ENCODE peak calls at places on chromosomes 3 and 15, in eight cellular contexts. G is Peyer's patch, J is kidney, P is suprapubic skin, N is heart left ventricle, C is osteoblast, D is K562, B is ovary. H is an unnamed sample.

GRCh38 chr3:48576647-48577046 is 13.1 kb upstream of the UCN2 start:
- DNase-seq in N (no peak), P (no peak), C (no peak), D (no peak), B (no peak), G (no peak), J (no peak), H (no peak)

GRCh38 chr3:16800361-16800760 is 84.4 kb upstream of the PLCL2 start:
- DNase-seq in G (no peak), N (no peak), J (no peak), C (no peak), D (no peak), B (no peak), P (no peak), H (no peak)

GRCh38 chr3:123148772-123149171 is 53.0 kb upstream of the SEC22A start:
- DNase-seq in B (no peak), N (no peak), J (no peak), C (no peak), P (no peak), G (no peak), D (no peak), H (no peak)

GRCh38 chr3:27758083-27758482 is 36.0 kb upstream of the EOMES start:
- DNase-seq in B (no peak), G (no peak), C (peak; percentile 77), J (no peak), P (peak; percentile 71), N (no peak), D (no peak), H (no peak)

GRCh38 chr15:69388259-69388658 is 25.9 kb upstream of the KIF23 start:
- DNase-seq in B (no peak), P (no peak), N (no peak), C (peak; percentile 77), D (no peak), G (no peak), J (no peak), H (no peak)

GRCh38 chr3:179410999-179411398 is 40.3 kb downstream of the GNB4 start:
- DNase-seq in D (no peak), B (no peak), J (no peak), N (no peak), P (no peak), C (no peak), G (no peak), H (no peak)

GRCh38 chr15:83290236-83290635 is 5.8 kb upstream of the BNC1 start:
- DNase-seq in C (no peak), G (no peak), P (no peak), B (no peak), J (no peak), D (no peak), N (no peak), H (no peak)

GRCh38 chr3:132001036-132001435 is 33.8 kb downstream of the CPNE4 start:
- DNase-seq in B (no peak), C (no peak), P (no peak), N (no peak), J (no peak), G (no peak), D (no peak), H (no peak)

GRCh38 chr3:156787015-156787414 is 39.1 kb upstream of the LEKR1 start:
- DNase-seq in C (no peak), N (no peak), D (peak; percentile 50), J (no peak), B (no peak), P (no peak), G (no peak), H (no peak)

GRCh38 chr15:72155021-72155621 is 36.9 kb downstream of the SENP8 start:
- DNase-seq in J (peak; percentile 97), P (peak; percentile 81), G (no peak), C (peak; percentile 36), D (no peak), N (peak; percentile 91), B (peak; percentile 64), H (peak; percentile 57)

GRCh38 chr15:50247819-50248650 is 17.5 kb downstream of the HDC start:
- DNase-seq in J (no peak), P (no peak), G (peak; percentile 72), D (peak; percentile 23), B (no peak), N (no peak), C (no peak), H (no peak)

GRCh38 chr3:46542801-46543201 is 23.3 kb downstream of the LRRC2 start:
- DNase-seq in B (no peak), C (peak; percentile 68), N (no peak), J (no peak), P (no peak), G (peak; percentile 15), D (peak; percentile 40), H (no peak)

GRCh38 chr15:48052871-48053383 is 67.9 kb upstream of the SLC24A5 start:
- DNase-seq in G (no peak), J (no peak), D (no peak), P (no peak), N (no peak), C (no peak), B (no peak), H (no peak)

GRCh38 chr15:87846746-87847145 is 409.8 kb downstream of the NTRK3 start:
- DNase-seq in J (no peak), G (no peak), C (no peak), B (no peak), D (no peak), N (no peak), P (no peak), H (no peak)

GRCh38 chr3:177196473-177197040 is 725 bp downstream of the TBL1XR1 start:
- DNase-seq in C (peak; percentile 95), J (no peak), G (peak; percentile 68), B (no peak), N (no peak), P (peak; percentile 74), D (peak; percentile 59), H (no peak)

GRCh38 chr3:13024274-13024863 is 48.9 kb downstream of the IQSEC1 start:
- DNase-seq in B (no peak), P (no peak), J (no peak), G (no peak), N (no peak), C (peak; percentile 61), D (no peak), H (no peak)

GRCh38 chr15:80160570-80161156 is 7.9 kb downstream of the FAH start:
- DNase-seq in G (peak; percentile 61), C (peak; percentile 89), J (no peak), B (no peak), N (peak; percentile 62), D (peak; percentile 91), P (no peak), H (peak; percentile 53)

GRCh38 chr3:105868450-105868744 is 415 bp downstream of the CBLB start:
- DNase-seq in C (peak; percentile 83), D (peak; percentile 37), N (peak; percentile 69), J (peak; percentile 91), G (peak; percentile 49), B (peak; percentile 70), P (peak; percentile 79), H (peak; percentile 78)

GRCh38 chr3:192889694-192890093 is 28.0 kb downstream of the MB21D2 start:
- DNase-seq in G (no peak), B (no peak), J (no peak), P (no peak), C (no peak), N (no peak), D (no peak), H (no peak)

GRCh38 chr3:174859756-174860155 is 622 bp downstream of the NAALADL2 start:
- DNase-seq in D (no peak), P (no peak), J (no peak), N (no peak), G (no peak), C (no peak), B (no peak), H (no peak)

GRCh38 chr3:60809857-60810256 is 441.4 kb downstream of the FHIT start:
- DNase-seq in N (no peak), C (no peak), B (no peak), D (no peak), G (no peak), P (no peak), J (no peak), H (no peak)

GRCh38 chr15:37536967-37537624 is 397.3 kb upstream of the TMCO5A start:
- DNase-seq in J (no peak), G (no peak), P (no peak), B (no peak), N (no peak), C (no peak), D (no peak), H (no peak)

GRCh38 chr3:187197255-187197654 is at the start of gene RTP1:
- DNase-seq in B (no peak), D (no peak), J (no peak), G (no peak), N (no peak), P (no peak), C (no peak), H (no peak)

GRCh38 chr15:41930867-41931222 is 37.0 kb upstream of the SPTBN5 start:
- DNase-seq in D (no peak), P (no peak), J (no peak), N (no peak), G (no peak), C (no peak), B (no peak), H (no peak)
- H3K4me1 ChIP-seq in D (peaks cover 13% of the 10 kb centered on the region), P (peaks cover 94% of the 10 kb centered on the region), J (peaks cover 21% of the 10 kb centered on the region), N (peaks cover 90% of the 10 kb centered on the region), G (peaks cover 22% of the 10 kb centered on the region), C (peaks cover 55% of the 10 kb centered on the region), B (peaks cover 4% of the 10 kb centered on the region), H (peaks cover 53% of the 10 kb centered on the region)

GRCh38 chr15:20349774-20350498 is 191.7 kb downstream of the GOLGA6L6 start:
- DNase-seq in N (no peak), C (peak; percentile 87), D (no peak), J (peak; percentile 81), P (peak; percentile 56), B (no peak), G (peak; percentile 15), H (peak; percentile 22)

GRCh38 chr15:20351448-20351961 is 190.1 kb downstream of the GOLGA6L6 start:
- DNase-seq in G (peak; percentile 15), D (no peak), N (no peak), C (peak; percentile 78), P (peak; percentile 64), J (peak; percentile 76), B (no peak), H (peak; percentile 25)

GRCh38 chr15:20348291-20348899 is 193.2 kb downstream of the GOLGA6L6 start:
- DNase-seq in P (peak; percentile 57), N (no peak), J (no peak), G (no peak), B (no peak), C (peak; percentile 68), D (no peak), H (no peak)

GRCh38 chr15:20346082-20346805 is 195.4 kb downstream of the GOLGA6L6 start:
- DNase-seq in C (peak; percentile 81), J (peak; percentile 72), N (peak; percentile 27), B (no peak), G (peak; percentile 15), P (peak; percentile 46), D (no peak), H (no peak)

GRCh38 chr15:20348900-20349773 is 192.5 kb downstream of the GOLGA6L6 start:
- DNase-seq in B (no peak), G (no peak), C (peak; percentile 90), P (peak; percentile 64), N (no peak), J (peak; percentile 84), D (no peak), H (peak; percentile 18)
- H3K9me3 ChIP-seq in B (no peaks in the 10 kb centered on the region), G (no peaks in the 10 kb centered on the region), C (peaks cover 29% of the 10 kb centered on the region), P (peaks cover 13% of the 10 kb centered on the region), N (no peaks in the 10 kb centered on the region), J (peaks cover 8% of the 10 kb centered on the region), D (no peaks in the 10 kb centered on the region), H (no peaks in the 10 kb centered on the region)

GRCh38 chr3:171172070-171172469 is 145.6 kb upstream of the SLC2A2 start:
- DNase-seq in N (no peak), B (no peak), P (no peak), C (no peak), G (no peak), D (peak; percentile 49), J (no peak), H (no peak)
- TF ChIP-seq CTCF in N (no peak), B (no peak), P (no peak), C (peak; percentile 23), G (peak; percentile 11), D (peak; percentile 56), J (no peak), H (no peak)

GRCh38 chr3:184564685-184565385 is 3.2 kb downstream of the EPHB3 start:
- DNase-seq in P (no peak), B (no peak), G (no peak), N (no peak), D (no peak), J (no peak), C (peak; percentile 90), H (no peak)
- H3K4me1 ChIP-seq in P (peaks cover 81% of the 10 kb centered on the region), B (peaks cover 33% of the 10 kb centered on the region), G (peaks cover 24% of the 10 kb centered on the region), N (peaks cover 45% of the 10 kb centered on the region), D (no peaks in the 10 kb centered on the region), J (peaks cover 10% of the 10 kb centered on the region), C (peaks cover 39% of the 10 kb centered on the region), H (peaks cover 12% of the 10 kb centered on the region)

H was measured in psoas muscle.